ENCODE peak calls at places on chromosomes 7 and 10, in eight cellular contexts. P is uterus, G is HCT116, L is HepG2, K is IMR-90, S is sigmoid colon, W is transverse colon, C is K562. M is an unnamed sample.

GRCh38 chr7:156473476-156474240 is 166.9 kb upstream of the RNF32 start:
- DNase-seq in P (no peak), G (peak; percentile 27), L (peak; percentile 25), K (peak; percentile 19), S (no peak), W (peak; percentile 26), C (peak; percentile 67), M (peak; percentile 42)

GRCh38 chr10:42970451-42971250 is 106.2 kb upstream of the RET start:
- DNase-seq in P (peak; percentile 4), G (no peak), L (no peak), K (no peak), S (peak; percentile 50), W (no peak), C (no peak), M (peak; percentile 3)

GRCh38 chr10:82089327-82089726 is 214.3 kb downstream of the NRG3 start:
- DNase-seq in P (no peak), G (no peak), L (no peak), K (no peak), S (no peak), W (no peak), C (no peak), M (no peak)

GRCh38 chr10:119489572-119490326 is 52.8 kb downstream of the RGS10 start:
- DNase-seq in P (peak; percentile 51), G (peak; percentile 32), L (peak; percentile 16), K (no peak), S (peak; percentile 71), W (peak; percentile 43), C (peak; percentile 59), M (peak; percentile 25)

GRCh38 chr7:137081694-137082093 is 213.2 kb downstream of the CHRM2 start:
- DNase-seq in P (peak; percentile 57), G (no peak), L (no peak), K (peak; percentile 98), S (peak; percentile 91), W (peak; percentile 37), C (no peak), M (peak; percentile 75)

GRCh38 chr7:1558181-1558811 is 2.3 kb upstream of the TMEM184A start:
- DNase-seq in P (no peak), G (no peak), L (peak; percentile 32), K (no peak), S (no peak), W (no peak), C (peak; percentile 67), M (no peak)

GRCh38 chr7:80145780-80146422 is 11.3 kb downstream of the GNAI1 start:
- DNase-seq in P (no peak), G (no peak), L (no peak), K (peak; percentile 93), S (no peak), W (no peak), C (no peak), M (no peak)

GRCh38 chr7:50353894-50354595 is 49.5 kb downstream of the IKZF1 start:
- DNase-seq in P (no peak), G (no peak), L (no peak), K (no peak), S (no peak), W (no peak), C (no peak), M (no peak)

GRCh38 chr7:150778014-150778737 is 22.0 kb downstream of the TMEM176B start:
- DNase-seq in P (no peak), G (peak; percentile 24), L (peak; percentile 37), K (no peak), S (no peak), W (no peak), C (no peak), M (no peak)

GRCh38 chr10:65194131-65194530 is 1672.9 kb downstream of the REEP3 start:
- DNase-seq in P (no peak), G (no peak), L (no peak), K (no peak), S (no peak), W (no peak), C (no peak), M (no peak)

GRCh38 chr7:134737561-134738353 is 41.7 kb upstream of the CALD1 start:
- DNase-seq in P (no peak), G (no peak), L (no peak), K (peak; percentile 83), S (peak; percentile 70), W (no peak), C (no peak), M (no peak)

GRCh38 chr7:45919231-45919825 is 1.7 kb downstream of the IGFBP3 start:
- DNase-seq in P (no peak), G (no peak), L (no peak), K (no peak), S (no peak), W (no peak), C (no peak), M (no peak)

GRCh38 chr7:32163141-32163806 is 93.1 kb upstream of the PDE1C start:
- DNase-seq in P (peak; percentile 78), G (no peak), L (no peak), K (peak; percentile 85), S (peak; percentile 69), W (peak; percentile 26), C (peak; percentile 18), M (peak; percentile 44)

GRCh38 chr7:100366411-100367250 is 6.7 kb upstream of the PILRA start:
- DNase-seq in P (no peak), G (no peak), L (no peak), K (no peak), S (no peak), W (peak; percentile 41), C (peak; percentile 20), M (no peak)

GRCh38 chr10:72274730-72275350 is 1.1 kb downstream of the DDIT4 start:
- DNase-seq in P (peak; percentile 70), G (no peak), L (no peak), K (peak; percentile 59), S (peak; percentile 87), W (peak; percentile 85), C (peak; percentile 58), M (peak; percentile 80)

GRCh38 chr10:132637477-132638129 is 100.0 kb downstream of the INPP5A start:
- DNase-seq in P (peak; percentile 29), G (peak; percentile 7), L (peak; percentile 59), K (peak; percentile 73), S (peak; percentile 60), W (no peak), C (peak; percentile 60), M (no peak)

GRCh38 chr7:51315393-51316261 is 982 bp downstream of the COBL start:
- DNase-seq in P (no peak), G (peak; percentile 50), L (peak; percentile 73), K (no peak), S (peak; percentile 69), W (peak; percentile 78), C (no peak), M (peak; percentile 66)

GRCh38 chr10:100825946-100826660 is 80.7 kb downstream of the PAX2 start:
- DNase-seq in P (no peak), G (no peak), L (no peak), K (no peak), S (peak; percentile 35), W (no peak), C (no peak), M (no peak)

GRCh38 chr10:100826661-100826982 is 81.2 kb downstream of the PAX2 start:
- DNase-seq in P (no peak), G (no peak), L (no peak), K (no peak), S (no peak), W (no peak), C (no peak), M (no peak)

GRCh38 chr10:100828744-100829102 is 83.3 kb downstream of the PAX2 start:
- DNase-seq in P (no peak), G (no peak), L (no peak), K (no peak), S (peak; percentile 40), W (no peak), C (peak; percentile 69), M (peak; percentile 31)

GRCh38 chr10:100827819-100828743 is 82.7 kb downstream of the PAX2 start:
- DNase-seq in P (no peak), G (no peak), L (no peak), K (no peak), S (peak; percentile 62), W (peak; percentile 49), C (peak; percentile 51), M (peak; percentile 71)

DNA sequence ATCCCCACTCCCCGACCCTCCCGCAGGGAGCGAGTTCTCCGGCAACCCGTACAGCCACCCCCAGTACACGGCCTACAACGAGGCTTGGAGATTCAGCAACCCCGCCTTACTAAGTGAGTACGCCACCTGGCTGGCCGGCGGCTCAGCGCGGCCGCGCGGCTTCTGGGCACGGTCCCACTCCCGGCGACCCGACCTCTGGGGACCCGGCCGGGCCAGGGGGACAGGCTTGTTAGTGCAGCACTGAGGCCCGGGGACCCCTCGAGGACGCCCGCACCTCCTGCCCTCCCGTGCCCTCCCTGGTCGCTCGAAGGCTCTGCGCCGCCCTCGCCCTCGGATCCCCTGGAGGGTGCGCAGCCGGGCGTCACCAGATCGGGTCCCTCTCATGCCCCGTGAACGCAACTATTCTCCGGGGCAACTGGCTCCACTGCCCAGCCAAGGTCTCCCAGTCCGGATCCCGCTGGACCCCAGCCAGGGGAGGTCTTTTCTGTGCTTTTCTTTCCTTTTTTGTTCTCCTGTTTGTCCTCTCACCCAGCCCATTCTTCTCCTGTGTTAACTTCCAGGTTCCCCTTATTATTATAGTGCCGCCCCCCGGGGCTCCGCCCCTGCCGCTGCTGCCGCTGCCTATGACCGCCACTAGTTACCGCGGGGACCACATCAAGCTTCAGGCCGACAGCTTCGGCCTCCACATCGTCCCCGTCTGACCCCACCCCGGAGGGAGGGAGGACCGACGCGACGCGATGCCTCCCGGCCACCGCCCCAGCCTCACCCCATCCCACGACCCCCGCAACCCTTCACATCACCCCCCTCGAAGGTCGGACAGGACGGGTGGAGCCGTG is 81.8 kb downstream of the PAX2 start:
- DNase-seq in P (no peak), G (peak; percentile 56), L (no peak), K (no peak), S (peak; percentile 63), W (peak; percentile 23), C (peak; percentile 13), M (peak; percentile 67)
- H3K4me3 ChIP-seq in P (peak overlapping the region; percentile 34), G (peak overlapping the region; percentile 70), L (peak overlapping the region; percentile 79), K (no peak overlapping the region), S (peak overlapping the region; percentile 40), W (peak overlapping the region; percentile 52), C (no peak overlapping the region), M (peak overlapping the region; percentile 16)

GRCh38 chr10:5297466-5297865 is 67.3 kb upstream of the UCN3 start:
- DNase-seq in P (no peak), G (no peak), L (no peak), K (no peak), S (peak; percentile 75), W (no peak), C (no peak), M (no peak)
- TF ChIP-seq POLR2A in P (no peak), G (no peak), L (no peak), K (no peak), S (no peak), W (no peak), C (no peak), M (no peak)

GRCh38 chr10:73840403-73841301 is 29.3 kb upstream of the NDST2 start:
- DNase-seq in P (no peak), G (no peak), L (peak; percentile 99), K (no peak), S (no peak), W (no peak), C (no peak), M (no peak)
- H3K36me3 ChIP-seq in P (no peaks in the 10 kb centered on the region), G (peaks cover 33% of the 10 kb centered on the region), L (peaks cover 34% of the 10 kb centered on the region), K (peaks cover 29% of the 10 kb centered on the region), S (peaks cover 95% of the 10 kb centered on the region), W (no peaks in the 10 kb centered on the region), C (peaks cover 60% of the 10 kb centered on the region), M (peaks cover 4% of the 10 kb centered on the region)

DNA sequence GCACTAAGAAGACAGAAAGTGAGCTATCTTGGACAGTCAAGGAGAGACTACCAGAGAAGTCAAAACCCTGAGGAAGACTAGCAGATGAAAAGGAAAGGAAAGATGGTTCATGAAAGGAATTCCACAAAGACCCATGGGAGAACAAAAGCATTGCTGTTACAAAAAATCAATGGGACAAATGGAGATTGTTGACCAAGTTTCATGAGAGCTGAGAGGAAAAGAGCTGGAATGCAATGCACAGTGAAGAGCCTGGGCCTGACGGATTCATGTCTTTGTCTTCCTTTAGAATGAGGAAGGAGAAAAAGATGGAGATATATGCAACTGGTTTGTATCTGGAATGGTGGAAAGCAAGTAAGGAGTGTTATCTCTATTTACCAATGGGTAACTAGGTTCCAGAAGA is 17.3 kb downstream of the TMEM243 start:
- DNase-seq in P (no peak), G (no peak), L (peak; percentile 21), K (no peak), S (no peak), W (no peak), C (no peak), M (no peak)
- H3K4me3 ChIP-seq in P (no peak overlapping the region), G (no peak overlapping the region), L (no peak overlapping the region), K (no peak overlapping the region), S (no peak overlapping the region), W (no peak overlapping the region), C (no peak overlapping the region), M (no peak overlapping the region)